ENCODE peak calls at places on chromosomes 5 and 9, in nine cellular contexts. Y, O, W, A, S, J, G, L and F are unnamed samples.

GRCh38 chr9:130364619-130365322 is 80.0 kb upstream of the ASS1 start:
- DNase-seq in J (no peak), G (no peak), S (no peak), Y (no peak), A (no peak), O (no peak), L (no peak), W (no peak), F (no peak)

GRCh38 chr9:108478871-108479332 is 376.9 kb downstream of the ACTL7B start:
- DNase-seq in W (no peak), G (no peak), S (no peak), J (no peak), Y (no peak), A (no peak), O (peak; percentile 48), L (no peak), F (peak; percentile 15)

GRCh38 chr5:1832511-1833250 is 31.5 kb downstream of the NDUFS6 start:
- DNase-seq in Y (no peak), J (no peak), G (no peak), L (peak; percentile 56), S (no peak), W (no peak), A (no peak), O (no peak), F (no peak)

GRCh38 chr5:56852228-56853000 is 37.1 kb downstream of the MAP3K1 start:
- DNase-seq in Y (no peak), L (no peak), O (no peak), J (no peak), W (no peak), S (no peak), G (no peak), A (no peak), F (no peak)

GRCh38 chr9:74803366-74804017 is 84.2 kb downstream of the TRPM6 start:
- DNase-seq in O (no peak), J (no peak), L (no peak), A (no peak), Y (no peak), G (no peak), S (no peak), W (no peak), F (no peak)

GRCh38 chr5:112848116-112848811 is 12.8 kb upstream of the SRP19 start:
- DNase-seq in G (no peak), O (peak; percentile 23), S (no peak), J (no peak), L (no peak), W (no peak), A (peak; percentile 80), Y (no peak), F (no peak)

GRCh38 chr9:4137234-4137633 is 162.6 kb downstream of the GLIS3 start:
- DNase-seq in J (no peak), S (no peak), L (no peak), W (no peak), G (no peak), Y (no peak), O (peak; percentile 88), A (no peak), F (no peak)

GRCh38 chr5:3801967-3802366 is 206.3 kb downstream of the IRX1 start:
- DNase-seq in L (no peak), J (no peak), S (no peak), A (no peak), O (no peak), W (no peak), G (no peak), Y (no peak), F (no peak)

GRCh38 chr5:151819830-151820229 is 48.1 kb downstream of the G3BP1 start:
- DNase-seq in J (no peak), A (no peak), Y (no peak), L (no peak), W (no peak), S (peak; percentile 27), O (no peak), G (no peak), F (no peak)

GRCh38 chr5:56478062-56478461 is 244.9 kb upstream of the ANKRD55 start:
- DNase-seq in L (no peak), J (no peak), S (no peak), Y (no peak), O (no peak), G (no peak), A (no peak), W (no peak), F (no peak)

GRCh38 chr9:35303567-35303966 is 141.8 kb downstream of the UNC13B start:
- DNase-seq in J (no peak), W (no peak), Y (no peak), O (no peak), S (no peak), G (no peak), L (no peak), A (no peak), F (no peak)

GRCh38 chr5:14879985-14880589 is 8.5 kb upstream of the ANKH start:
- DNase-seq in A (no peak), W (no peak), J (no peak), O (no peak), L (no peak), G (no peak), Y (no peak), S (no peak), F (no peak)

GRCh38 chr5:77249475-77249874 is 39.0 kb downstream of the PDE8B start:
- DNase-seq in W (no peak), A (no peak), G (no peak), L (no peak), Y (no peak), S (no peak), O (no peak), J (no peak), F (no peak)

GRCh38 chr5:1564182-1564748 is 40.5 kb upstream of the LPCAT1 start:
- DNase-seq in L (no peak), O (peak; percentile 26), J (no peak), G (peak; percentile 41), A (peak; percentile 33), Y (no peak), W (no peak), S (no peak), F (no peak)

GRCh38 chr5:173530547-173530946 is 85.9 kb downstream of the BOD1 start:
- DNase-seq in O (no peak), A (peak; percentile 31), J (no peak), W (no peak), G (no peak), S (no peak), L (no peak), Y (no peak), F (no peak)

GRCh38 chr9:105150991-105151685 is 93.3 kb upstream of the SLC44A1 start:
- DNase-seq in O (no peak), J (no peak), G (no peak), S (no peak), Y (no peak), W (no peak), A (no peak), L (no peak), F (no peak)

GRCh38 chr5:159135896-159136531 is 36.3 kb upstream of the EBF1 start:
- DNase-seq in Y (no peak), W (no peak), L (no peak), J (no peak), S (no peak), O (no peak), G (no peak), A (no peak), F (no peak)

GRCh38 chr5:178988436-178989220 is 6.5 kb downstream of the GRM6 start:
- DNase-seq in L (no peak), A (no peak), S (no peak), J (no peak), Y (no peak), W (no peak), G (no peak), O (no peak), F (no peak)
- H3K9me3 ChIP-seq in L (peaks cover 39% of the 10 kb centered on the region), A (no peaks in the 10 kb centered on the region), S (peaks cover 76% of the 10 kb centered on the region), J (no peaks in the 10 kb centered on the region), Y (no peaks in the 10 kb centered on the region), W (no peaks in the 10 kb centered on the region), G (peaks cover 12% of the 10 kb centered on the region), O (peaks cover 21% of the 10 kb centered on the region), F (peaks cover 39% of the 10 kb centered on the region)

DNA sequence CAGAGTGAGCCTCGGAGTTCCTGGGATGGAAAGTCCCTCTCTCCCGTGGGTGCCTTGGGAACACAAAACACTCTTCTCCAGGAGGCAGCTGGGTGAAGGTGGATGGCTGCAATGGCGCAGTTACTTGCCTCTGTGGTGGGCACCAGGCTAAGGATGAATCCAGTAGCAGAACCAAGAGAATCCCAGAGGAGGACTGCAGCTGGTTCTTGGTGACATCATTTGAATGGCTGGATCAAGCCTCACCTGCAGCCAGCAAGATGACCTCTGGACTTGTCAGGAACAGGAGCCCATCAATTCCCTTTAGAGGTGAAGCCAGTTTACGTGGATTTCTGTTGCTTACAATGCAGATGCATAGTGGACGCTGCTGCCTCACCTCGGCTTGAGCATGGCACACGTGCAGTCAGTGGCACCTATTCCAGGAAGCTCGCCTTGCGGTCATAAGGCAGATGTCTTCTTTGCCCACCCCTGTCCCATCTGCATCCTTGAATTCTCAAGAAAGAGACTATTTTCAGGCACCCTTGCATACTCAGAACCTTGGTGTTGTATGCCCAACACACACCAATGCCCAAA is 34.1 kb upstream of the ADAMTS2 start:
- DNase-seq in W (no peak), J (no peak), L (peak; percentile 51), S (no peak), O (no peak), Y (no peak), G (no peak), A (no peak), F (no peak)
- H3K27ac ChIP-seq in W (no peak overlapping the region), J (no peak overlapping the region), L (no peak overlapping the region), S (no peak overlapping the region), O (no peak overlapping the region), Y (no peak overlapping the region), G (peak overlapping the region; percentile 13), A (no peak overlapping the region), F (no peak overlapping the region)

GRCh38 chr9:122519376-122519775 is 435 bp downstream of the OR1J4 start:
- DNase-seq in G (no peak), L (no peak), W (no peak), A (no peak), Y (no peak), J (no peak), S (no peak), O (no peak), F (no peak)

GRCh38 chr9:122518226-122518625 is 715 bp upstream of the OR1J4 start:
- DNase-seq in L (no peak), G (no peak), W (no peak), J (no peak), A (no peak), Y (no peak), S (no peak), O (no peak), F (no peak)

GRCh38 chr9:122518841-122519240 is at the start of gene OR1J4:
- DNase-seq in W (no peak), J (no peak), A (no peak), G (no peak), O (no peak), L (no peak), Y (no peak), S (no peak), F (no peak)
- H3K9me3 ChIP-seq in W (no peaks in the 10 kb centered on the region), J (no peaks in the 10 kb centered on the region), A (no peaks in the 10 kb centered on the region), G (no peaks in the 10 kb centered on the region), O (no peaks in the 10 kb centered on the region), L (no peaks in the 10 kb centered on the region), Y (no peaks in the 10 kb centered on the region), S (no peaks in the 10 kb centered on the region), F (no peaks in the 10 kb centered on the region)

DNA sequence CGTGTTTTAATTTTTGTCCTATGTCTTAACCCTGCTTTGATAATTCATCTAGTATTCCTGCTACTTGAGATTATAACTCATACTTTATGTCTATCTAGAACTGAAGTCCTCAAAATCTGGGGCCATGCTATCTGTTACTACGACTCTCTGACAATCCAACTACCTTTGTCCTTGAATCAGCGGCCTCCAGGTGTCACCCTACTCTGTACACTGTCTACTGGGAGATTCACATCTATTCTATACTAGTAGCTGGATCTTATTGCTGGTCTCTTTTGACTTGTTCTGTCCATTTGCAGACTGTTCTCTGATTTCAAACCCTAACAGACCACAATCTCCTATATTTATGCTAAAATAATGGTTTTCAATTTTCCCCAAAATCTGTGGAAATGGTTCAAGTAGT is 225.5 kb upstream of the ELAVL2 start:
- DNase-seq in G (no peak), A (no peak), S (no peak), W (no peak), O (no peak), L (no peak), Y (no peak), J (no peak), F (no peak)
- H3K27ac ChIP-seq in G (no peak overlapping the region), A (no peak overlapping the region), S (no peak overlapping the region), W (no peak overlapping the region), O (no peak overlapping the region), L (no peak overlapping the region), Y (no peak overlapping the region), J (no peak overlapping the region), F (no peak overlapping the region)